ENCODE peak calls at places on chromosomes 5 and 9, in seven cellular contexts. V is HepG2, F is GM23338, H is sigmoid colon, Y is K562, K is suprapubic skin, M is prostate gland. X is an unnamed sample.

GRCh38 chr9:3527653-3527960 is 1.8 kb upstream of the RFX3 start:
- DNase-seq in V (peak; percentile 3), F (no peak), H (no peak), Y (peak; percentile 30), K (no peak), M (no peak), X (no peak)

GRCh38 chr5:5198815-5199214 is 58.7 kb downstream of the ADAMTS16 start:
- DNase-seq in V (no peak), F (no peak), H (no peak), Y (no peak), K (no peak), M (no peak), X (no peak)

GRCh38 chr5:914612-915011 is 21.9 kb downstream of the TRIP13 start:
- DNase-seq in V (no peak), F (no peak), H (no peak), Y (no peak), K (peak; percentile 50), M (no peak), X (no peak)

GRCh38 chr9:99947395-99947794 is 40.9 kb downstream of the STX17 start:
- DNase-seq in V (no peak), F (peak; percentile 60), H (no peak), Y (peak; percentile 17), K (no peak), M (no peak), X (no peak)

GRCh38 chr5:65087154-65087553 is 318.4 kb downstream of the CWC27 start:
- DNase-seq in V (no peak), F (no peak), H (no peak), Y (no peak), K (no peak), M (no peak), X (no peak)

GRCh38 chr9:34328500-34328982 is 527 bp downstream of the KIF24 start:
- DNase-seq in V (no peak), F (peak; percentile 44), H (no peak), Y (peak; percentile 62), K (no peak), M (no peak), X (no peak)

GRCh38 chr9:129933215-129933614 is 98.0 kb downstream of the USP20 start:
- DNase-seq in V (no peak), F (no peak), H (no peak), Y (no peak), K (no peak), M (no peak), X (no peak)

GRCh38 chr9:89532478-89532877 is 34.6 kb upstream of the SEMA4D start:
- DNase-seq in V (peak; percentile 27), F (no peak), H (no peak), Y (no peak), K (peak; percentile 24), M (no peak), X (no peak)

GRCh38 chr9:74172874-74173273 is 324.3 kb upstream of the RORB start:
- DNase-seq in V (no peak), F (no peak), H (no peak), Y (no peak), K (no peak), M (no peak), X (no peak)

GRCh38 chr9:122190597-122191381 is 31.1 kb downstream of the MORN5 start:
- DNase-seq in V (peak; percentile 52), F (no peak), H (no peak), Y (no peak), K (no peak), M (no peak), X (peak; percentile 42)

GRCh38 chr5:60395712-60396329 is 304.1 kb downstream of the DEPDC1B start:
- DNase-seq in V (no peak), F (peak; percentile 43), H (no peak), Y (peak; percentile 1), K (no peak), M (no peak), X (no peak)

GRCh38 chr5:143888912-143889311 is 77.0 kb downstream of the HMHB1 start:
- DNase-seq in V (no peak), F (no peak), H (no peak), Y (no peak), K (no peak), M (no peak), X (no peak)

GRCh38 chr5:175438234-175438857 is 5.6 kb downstream of the DRD1 start:
- DNase-seq in V (no peak), F (peak; percentile 45), H (no peak), Y (no peak), K (no peak), M (no peak), X (no peak)

DNA sequence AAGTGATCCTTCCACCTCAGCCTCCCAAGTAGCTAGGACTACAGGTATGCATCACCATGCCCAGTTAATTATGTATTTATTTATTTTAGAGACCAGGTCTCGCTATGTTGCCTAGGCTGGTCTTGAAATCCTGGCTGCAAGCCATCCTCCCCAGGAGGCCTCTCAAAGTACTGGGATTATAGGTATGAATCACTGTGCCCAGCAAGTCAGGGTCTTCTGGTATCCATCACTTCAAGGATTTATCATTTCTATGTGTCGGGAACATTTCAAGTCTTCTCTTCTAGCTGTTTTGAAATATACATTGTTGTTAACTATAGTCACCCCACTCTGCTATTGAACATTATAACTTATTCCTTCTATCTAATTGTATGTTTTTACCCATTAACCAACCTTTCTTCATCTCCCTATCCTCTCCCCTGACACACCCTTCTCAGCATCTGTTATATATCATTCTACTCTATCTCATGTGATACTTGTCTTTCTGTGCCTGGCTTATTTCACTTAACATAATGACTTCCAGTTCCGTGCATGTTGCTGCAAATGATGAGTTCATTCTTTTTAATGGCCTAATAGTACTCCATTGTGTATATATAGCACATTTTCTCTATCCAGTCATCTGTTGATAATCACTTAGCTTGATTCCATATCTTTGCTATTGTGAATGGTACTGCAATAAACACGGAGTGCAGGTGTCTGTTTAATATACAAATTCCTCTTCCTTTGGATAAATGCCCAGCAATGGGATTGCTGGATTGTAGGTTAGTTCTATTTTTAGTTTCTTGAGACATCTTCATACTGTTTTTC is 26.4 kb downstream of the UTP15 start:
- DNase-seq in V (no peak), F (no peak), H (no peak), Y (no peak), K (no peak), M (no peak), X (no peak)
- H3K27ac ChIP-seq in V (no peak overlapping the region), F (no peak overlapping the region), H (no peak overlapping the region), Y (no peak overlapping the region), K (no peak overlapping the region), M (no peak overlapping the region), X (no peak overlapping the region)

DNA sequence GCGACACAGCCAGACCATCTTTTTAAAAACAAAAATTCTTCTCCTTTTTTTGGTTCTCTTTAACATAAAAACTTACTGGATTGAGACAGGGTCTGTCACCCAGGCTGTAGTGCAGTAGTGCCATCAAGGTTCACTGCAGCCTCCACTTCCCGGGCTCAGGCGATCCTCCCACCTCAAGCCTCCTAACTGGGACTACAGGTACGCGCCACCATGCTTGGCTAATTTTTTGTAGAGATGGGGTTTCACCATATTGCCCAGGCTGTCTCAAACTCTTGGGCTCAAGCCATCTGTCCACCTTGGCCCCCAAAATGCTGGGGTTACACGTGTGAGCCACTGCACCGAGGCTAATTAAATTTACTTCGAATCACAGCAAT is 13.8 kb downstream of the HNRNPK start:
- DNase-seq in V (no peak), F (peak; percentile 24), H (no peak), Y (no peak), K (no peak), M (no peak), X (no peak)
- TF ChIP-seq POLR2AphosphoS5 in V (no peak), F (no peak), H (no peak), Y (no peak), K (no peak), M (no peak), X (peak; percentile 65)

GRCh38 chr5:91222482-91222881 is 160.6 kb downstream of the ARRDC3 start:
- DNase-seq in V (no peak), F (no peak), H (no peak), Y (no peak), K (no peak), M (no peak), X (no peak)

GRCh38 chr5:91224969-91225368 is 158.1 kb downstream of the ARRDC3 start:
- DNase-seq in V (no peak), F (no peak), H (no peak), Y (no peak), K (no peak), M (no peak), X (no peak)

GRCh38 chr5:91224459-91224858 is 158.7 kb downstream of the ARRDC3 start:
- DNase-seq in V (no peak), F (no peak), H (no peak), Y (no peak), K (no peak), M (no peak), X (no peak)

GRCh38 chr5:91221917-91222316 is 161.2 kb downstream of the ARRDC3 start:
- DNase-seq in V (no peak), F (no peak), H (no peak), Y (no peak), K (no peak), M (no peak), X (no peak)

DNA sequence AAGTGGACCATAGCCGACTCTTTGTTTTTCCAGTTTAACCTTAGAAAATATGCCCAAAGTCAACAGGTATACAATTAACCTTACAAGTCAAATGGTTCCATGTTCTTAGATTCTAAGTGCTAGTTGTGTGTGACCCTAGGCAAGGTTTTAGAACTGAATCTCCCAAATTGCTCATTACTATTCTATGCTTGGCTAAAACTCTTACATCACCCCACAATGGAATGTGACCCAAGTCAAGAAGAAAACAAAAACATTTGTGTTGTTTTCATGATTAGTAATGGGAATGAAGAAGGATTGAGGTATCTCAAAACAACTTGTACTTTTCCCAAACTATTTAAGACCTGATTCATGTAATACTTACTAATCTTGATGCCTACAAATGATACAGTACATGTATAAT is 159.2 kb downstream of the ARRDC3 start:
- DNase-seq in V (no peak), F (no peak), H (no peak), Y (no peak), K (no peak), M (no peak), X (no peak)
- H3K27ac ChIP-seq in V (no peak overlapping the region), F (no peak overlapping the region), H (no peak overlapping the region), Y (no peak overlapping the region), K (no peak overlapping the region), M (no peak overlapping the region), X (no peak overlapping the region)

GRCh38 chr5:62575556-62575955 is 3.1 kb upstream of the LRRC70 start:
- DNase-seq in V (no peak), F (no peak), H (no peak), Y (no peak), K (no peak), M (no peak), X (no peak)

GRCh38 chr5:62574599-62574998 is 4.0 kb upstream of the LRRC70 start:
- DNase-seq in V (no peak), F (no peak), H (no peak), Y (no peak), K (no peak), M (no peak), X (no peak)

GRCh38 chr5:62572918-62573514 is 5.6 kb upstream of the LRRC70 start:
- DNase-seq in V (no peak), F (no peak), H (no peak), Y (no peak), K (no peak), M (no peak), X (no peak)

GRCh38 chr5:62576570-62577172 is 1.9 kb upstream of the LRRC70 start:
- DNase-seq in V (no peak), F (no peak), H (no peak), Y (no peak), K (no peak), M (no peak), X (no peak)

DNA sequence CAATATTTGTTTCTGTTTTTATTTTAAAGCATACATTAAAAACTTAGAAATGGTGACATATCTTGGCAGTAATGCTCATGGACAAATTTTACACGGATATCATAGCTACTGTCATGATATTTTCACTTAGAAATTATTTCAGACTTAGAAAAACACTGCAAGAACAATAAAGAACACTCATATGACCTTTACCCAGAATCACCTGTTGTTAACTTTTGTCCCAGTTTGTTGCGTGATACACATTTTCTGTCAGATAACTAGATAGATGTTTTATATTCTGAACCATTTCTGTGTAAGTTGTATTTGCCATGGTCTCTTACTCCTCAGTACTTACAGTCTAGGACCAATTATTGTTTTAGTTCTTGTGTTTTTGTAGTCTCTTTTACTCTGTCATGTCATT is 3.6 kb upstream of the LRRC70 start:
- DNase-seq in V (no peak), F (no peak), H (no peak), Y (no peak), K (no peak), M (no peak), X (no peak)
- TF ChIP-seq POLR2AphosphoS5 in V (no peak), F (no peak), H (no peak), Y (no peak), K (no peak), M (no peak), X (no peak)